ENCODE peak calls at places on chromosomes 6 and 20, in six cellular contexts. R is A673, B is esophagus squamous epithelium, E is SK-N-SH, L is GM12878, K is right atrium auricular region. I is an unnamed sample. For H3K4me1, the result is how much of the 10 kb centered on the place peaks cover.

GRCh38 chr6:3559561-3559960 is 102.7 kb upstream of the SLC22A23 start:
- DNase-seq in K (no peak), R (no peak), E (no peak), B (no peak), L (no peak), I (no peak)

GRCh38 chr6:32974541-32975308 is 6.3 kb downstream of the BRD2 start:
- DNase-seq in E (no peak), K (no peak), B (no peak), L (no peak), R (peak), I (no peak)

GRCh38 chr20:41650221-41650948 is 32.2 kb upstream of the CHD6 start:
- DNase-seq in K (no peak), E (no peak), B (no peak), L (no peak), R (no peak), I (peak)

GRCh38 chr6:4172368-4172767 is 37.0 kb upstream of the ECI2 start:
- DNase-seq in R (no peak), L (no peak), E (no peak), K (no peak), B (no peak), I (no peak)

GRCh38 chr6:150143521-150144293 is 863 bp downstream of the PPP1R14C start:
- DNase-seq in R (peak), L (no peak), B (no peak), K (no peak), E (no peak), I (no peak)

GRCh38 chr6:111668410-111668809 is 62.7 kb upstream of the TRAF3IP2 start:
- DNase-seq in R (no peak), E (peak), L (no peak), B (no peak), K (no peak), I (no peak)

GRCh38 chr6:17950095-17950494 is 37.3 kb downstream of the KIF13A start:
- DNase-seq in L (no peak), K (no peak), E (no peak), R (no peak), B (no peak), I (no peak)

GRCh38 chr6:42423244-42423643 is 28.5 kb downstream of the TRERF1 start:
- DNase-seq in L (peak), K (no peak), R (no peak), B (no peak), E (no peak), I (no peak)

GRCh38 chr6:37456126-37456525 is 23.1 kb downstream of the CMTR1 start:
- DNase-seq in R (no peak), L (no peak), B (no peak), K (no peak), E (no peak), I (no peak)

GRCh38 chr6:42520786-42521607 is 42.8 kb upstream of the UBR2 start:
- DNase-seq in R (peak), L (peak), E (no peak), B (no peak), K (no peak), I (peak)

GRCh38 chr20:44979090-44979621 is 12.8 kb downstream of the STK4 start:
- DNase-seq in B (no peak), L (peak), E (no peak), K (no peak), R (no peak), I (peak)

GRCh38 chr6:95243091-95243490 is 334.2 kb upstream of the MANEA start:
- DNase-seq in B (no peak), L (no peak), R (no peak), K (no peak), E (no peak), I (no peak)

GRCh38 chr6:132792510-132792909 is 5.9 kb downstream of the SLC18B1 start:
- DNase-seq in R (peak), L (no peak), K (no peak), E (no peak), B (no peak), I (no peak)

GRCh38 chr6:68343901-68344300 is 291.2 kb upstream of the ADGRB3 start:
- DNase-seq in L (no peak), E (peak), R (peak), K (no peak), B (no peak), I (peak)

GRCh38 chr20:45305262-45305661 is 1.4 kb upstream of the RBPJL start:
- DNase-seq in B (no peak), K (no peak), L (no peak), R (no peak), E (no peak), I (no peak)

DNA sequence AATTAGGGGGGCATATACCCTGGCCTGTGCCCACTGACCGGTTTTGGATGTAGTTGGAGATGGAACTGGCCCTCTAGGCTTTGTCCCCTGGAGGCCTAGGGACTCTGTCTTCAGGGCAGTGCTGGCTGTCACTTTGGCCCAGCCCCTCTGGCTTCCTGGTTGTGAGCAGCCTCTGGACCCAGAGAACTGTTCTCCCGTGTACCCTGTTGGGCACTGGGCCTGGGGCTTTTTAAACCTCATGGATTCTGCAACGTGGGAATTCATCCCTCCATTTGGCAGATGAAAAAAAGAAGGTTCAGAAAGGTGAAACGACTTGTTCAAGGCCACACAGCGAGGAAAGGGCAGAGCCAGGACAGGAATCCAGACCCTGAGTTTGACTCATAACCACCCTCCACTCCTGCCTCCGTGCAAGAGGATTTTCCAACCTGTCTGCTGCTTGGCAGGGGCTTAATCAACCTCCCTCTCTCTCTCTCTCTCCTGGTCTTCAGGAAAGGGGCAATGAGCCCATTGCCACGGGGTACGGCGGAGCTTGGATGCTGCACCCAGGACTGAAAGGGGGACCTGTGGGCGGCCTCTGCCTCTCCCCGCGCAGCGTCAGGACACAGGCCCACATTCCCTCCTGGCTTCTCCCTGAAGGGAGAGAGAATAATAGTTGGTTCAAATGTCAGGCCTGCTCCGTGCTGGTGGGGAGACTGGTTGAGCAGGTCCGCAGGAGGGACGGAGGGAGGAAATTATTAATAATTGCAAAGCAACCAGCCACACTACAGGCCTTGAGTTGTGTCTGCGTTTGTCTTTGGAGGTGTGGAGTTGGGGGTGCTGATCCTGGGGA is 56.0 kb downstream of the CEBPB start:
- DNase-seq in E (no peak), L (no peak), K (no peak), B (no peak), R (no peak), I (no peak)
- H3K27ac ChIP-seq in E (no peak), L (no peak), K (no peak), B (peak), R (no peak), I (no peak)

DNA sequence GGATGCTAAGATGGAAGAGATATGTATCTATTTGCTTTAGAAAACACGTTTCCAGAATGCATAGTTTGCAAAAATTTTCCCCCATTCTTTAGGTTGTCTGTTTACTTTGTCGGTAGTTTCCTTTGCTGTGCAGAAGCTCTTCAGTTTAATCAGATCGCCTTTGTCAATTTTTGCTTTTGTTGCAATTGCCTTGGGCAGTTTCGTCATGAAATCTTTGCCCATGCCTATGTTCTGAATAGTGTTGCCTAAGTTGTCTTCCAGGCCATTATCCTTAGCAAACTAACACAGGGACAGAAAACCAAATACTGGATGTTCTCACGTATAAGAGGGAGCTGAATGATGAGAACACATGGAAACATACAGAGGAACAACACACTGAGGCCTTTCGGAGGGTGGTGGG is 454.2 kb upstream of the SLC35B3 start:
- DNase-seq in K (no peak), R (no peak), E (no peak), B (no peak), L (no peak), I (no peak)
- H3K4me1 ChIP-seq in K (under half), R (under half), E (under half), B (under half), L (under half), I (under half)

DNA sequence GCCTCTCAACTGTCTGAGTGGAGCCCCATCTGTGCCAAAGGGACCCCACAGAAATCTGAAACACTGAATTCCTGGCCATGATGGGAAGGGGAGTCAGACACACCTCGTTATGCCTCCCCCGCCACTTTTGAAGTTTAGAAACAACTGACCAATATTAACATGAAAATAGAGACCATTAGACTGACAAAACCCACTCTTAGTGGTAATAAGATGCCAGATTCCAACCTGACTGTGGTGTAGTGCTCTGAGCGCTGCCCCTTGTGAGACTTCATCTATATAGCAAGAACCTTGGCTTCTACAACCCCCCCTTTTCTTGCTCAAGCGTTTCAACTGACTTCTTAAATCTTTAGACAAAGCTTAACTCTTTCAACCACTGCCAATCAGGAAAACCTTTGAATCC is 46.1 kb upstream of the UNC93A start:
- DNase-seq in R (no peak), L (no peak), E (no peak), K (no peak), B (no peak), I (no peak)
- H3K4me3 ChIP-seq in R (no peak), L (no peak), E (no peak), K (no peak), B (no peak), I (no peak)

GRCh38 chr6:35027807-35028206 is 113.3 kb downstream of the TCP11 start:
- DNase-seq in R (no peak), L (no peak), K (peak), E (no peak), B (no peak), I (no peak)
- H3K27ac ChIP-seq in R (no peak), L (no peak), K (peak), E (no peak), B (peak), I (no peak)

GRCh38 chr20:17663486-17663885 is 18.6 kb downstream of the RRBP1 start:
- DNase-seq in E (no peak), L (no peak), B (no peak), R (peak), K (no peak), I (no peak)
- H3K4me1 ChIP-seq in E (under half), L (under half), B (half or more), R (half or more), K (under half), I (under half)

DNA sequence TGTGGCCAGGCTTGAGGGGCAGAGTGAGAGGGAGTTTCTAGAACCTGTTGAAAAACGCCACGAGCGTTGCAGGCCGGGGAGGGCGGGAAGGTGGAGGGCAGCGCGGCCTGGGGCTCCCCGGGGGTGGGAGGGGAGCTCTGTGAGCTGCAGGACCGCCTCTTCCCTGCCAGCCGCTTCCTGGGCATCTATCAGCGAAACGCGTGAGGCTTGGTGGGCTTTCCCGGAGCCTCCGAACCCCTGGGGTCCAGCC is 633 bp upstream of the BHLHE23 start:
- DNase-seq in K (no peak), R (no peak), E (no peak), B (no peak), L (no peak), I (no peak)
- H3K4me3 ChIP-seq in K (no peak), R (no peak), E (no peak), B (no peak), L (no peak), I (no peak)

DNA sequence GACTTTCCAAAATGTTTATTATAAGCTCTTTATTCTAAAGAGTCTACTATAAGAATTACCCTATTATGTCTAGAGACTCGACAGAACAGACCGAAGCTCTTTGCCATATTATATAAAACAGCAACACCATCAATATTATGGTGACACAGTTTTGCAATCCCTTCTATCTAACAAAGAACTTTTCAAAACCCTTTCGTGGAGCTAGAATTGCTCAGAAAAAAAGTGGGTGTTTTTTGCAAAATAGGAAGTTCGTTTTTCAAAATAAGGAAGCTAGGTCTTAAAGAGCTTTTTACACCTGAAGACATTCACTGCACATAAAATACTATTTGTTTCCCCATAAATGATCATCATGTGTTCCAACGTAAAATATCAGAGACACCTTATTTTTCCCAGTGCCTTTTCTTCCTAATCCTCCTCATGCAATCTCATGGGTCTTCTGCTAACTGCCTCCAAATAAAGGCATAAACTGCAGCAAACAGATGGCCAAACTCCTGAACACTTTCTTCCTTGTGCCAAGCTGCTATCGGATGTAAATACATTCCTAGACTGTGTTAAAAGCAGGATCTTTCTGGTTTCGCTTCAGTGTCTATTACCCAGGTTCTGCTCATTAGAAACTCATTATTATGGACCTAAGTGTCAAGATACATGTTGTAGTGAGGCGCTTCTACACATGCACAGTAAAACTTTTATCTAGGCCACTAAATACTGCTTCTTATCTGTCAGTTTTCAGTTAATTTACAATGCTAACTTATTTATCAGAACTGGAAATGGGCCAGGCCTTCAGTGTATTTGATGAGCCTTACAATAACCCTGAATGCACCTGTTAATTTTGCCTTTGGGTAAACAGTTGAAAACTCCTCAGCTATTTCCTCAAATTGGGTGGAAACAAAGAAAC is 240.2 kb downstream of the FOXC1 start:
- DNase-seq in E (no peak), L (no peak), B (no peak), R (no peak), K (no peak), I (no peak)
- H3K27ac ChIP-seq in E (no peak), L (no peak), B (no peak), R (no peak), K (no peak), I (no peak)

GRCh38 chr20:48845721-48846306 is 18.0 kb upstream of the PREX1 start:
- DNase-seq in E (no peak), B (no peak), K (no peak), L (no peak), R (no peak), I (no peak)
- H3K4me1 ChIP-seq in E (under half), B (under half), K (under half), L (under half), R (under half), I (under half)

GRCh38 chr6:142819603-142820335 is 125.2 kb downstream of the HIVEP2 start:
- DNase-seq in E (no peak), B (no peak), R (peak), L (peak), K (no peak), I (peak)
- H3K4me3 ChIP-seq in E (peak), B (peak), R (peak), L (peak), K (peak), I (peak)

I was measured in OCI-LY7.